ENCODE peak calls at places on chromosome 15, in eight cellular contexts. G is Peyer's patch, O is esophagus muscularis mucosa, J is heart left ventricle, X is neural progenitor cell, T is astrocyte, C is ovary, P is GM23338. Z is an unnamed sample.

GRCh38 chr15:69377137-69377536 is 37.0 kb upstream of the KIF23 start:
- DNase-seq in G (no peak), C (no peak), T (no peak), J (no peak), X (no peak), P (no peak), O (no peak), Z (no peak)

GRCh38 chr15:82810863-82811421 is 1.5 kb downstream of the WHAMM start:
- DNase-seq in X (no peak), J (no peak), P (no peak), T (peak; percentile 5), C (no peak), O (no peak), G (no peak), Z (no peak)

GRCh38 chr15:52677593-52677992 is 1.6 kb downstream of the ATOSA start:
- DNase-seq in C (no peak), T (no peak), X (no peak), G (no peak), P (no peak), J (no peak), O (no peak), Z (no peak)

GRCh38 chr15:86906406-86906805 is 826.7 kb downstream of the AGBL1 start:
- DNase-seq in G (no peak), O (no peak), C (no peak), J (no peak), X (no peak), P (no peak), T (peak; percentile 75), Z (no peak)

GRCh38 chr15:25170781-25171110 is 216.0 kb downstream of the SNRPN start:
- DNase-seq in G (no peak), J (peak; percentile 14), O (peak; percentile 62), X (no peak), T (no peak), C (no peak), P (no peak), Z (no peak)

GRCh38 chr15:40878785-40879184 is 4.8 kb upstream of the RHOV start:
- DNase-seq in J (no peak), P (no peak), C (no peak), O (no peak), T (peak; percentile 44), X (no peak), G (no peak), Z (no peak)

GRCh38 chr15:85280203-85280602 is 100.2 kb upstream of the AKAP13 start:
- DNase-seq in J (no peak), X (no peak), T (no peak), O (no peak), G (no peak), P (no peak), C (no peak), Z (no peak)

GRCh38 chr15:63056843-63057242 is 14.3 kb downstream of the TPM1 start:
- DNase-seq in O (no peak), C (peak; percentile 89), J (peak; percentile 55), T (no peak), X (no peak), G (peak; percentile 58), P (no peak), Z (no peak)

GRCh38 chr15:38320181-38320580 is 67.5 kb downstream of the SPRED1 start:
- DNase-seq in G (no peak), P (no peak), O (no peak), C (no peak), X (no peak), J (no peak), T (no peak), Z (no peak)

GRCh38 chr15:66043264-66043663 is 174.0 kb downstream of the RAB11A start:
- DNase-seq in X (no peak), J (no peak), G (no peak), T (no peak), O (no peak), C (no peak), P (no peak), Z (no peak)

GRCh38 chr15:78859971-78860733 is 12.5 kb upstream of the MORF4L1 start:
- DNase-seq in O (no peak), T (peak; percentile 73), X (peak; percentile 88), C (peak; percentile 80), G (peak; percentile 83), J (peak; percentile 63), P (peak; percentile 96), Z (peak; percentile 81)

GRCh38 chr15:41777421-41777973 is 3.2 kb downstream of the MAPKBP1 start:
- DNase-seq in C (no peak), T (peak; percentile 39), X (no peak), J (no peak), G (no peak), P (no peak), O (peak; percentile 34), Z (no peak)

GRCh38 chr15:36632196-36632595 is 52.8 kb downstream of the CDIN1 start:
- DNase-seq in J (no peak), G (no peak), C (no peak), O (no peak), P (no peak), X (no peak), T (peak; percentile 68), Z (no peak)

GRCh38 chr15:101652783-101653430 is 726 bp upstream of the TM2D3 start:
- DNase-seq in J (no peak), G (no peak), X (no peak), T (no peak), P (peak; percentile 54), C (no peak), O (no peak), Z (no peak)

GRCh38 chr15:58043192-58043903 is 22.2 kb downstream of the ALDH1A2 start:
- DNase-seq in X (peak; percentile 52), T (no peak), C (no peak), G (peak; percentile 81), P (peak; percentile 51), O (no peak), J (peak; percentile 28), Z (no peak)

GRCh38 chr15:33623010-33623409 is 312.2 kb downstream of the RYR3 start:
- DNase-seq in X (peak; percentile 19), P (peak; percentile 41), O (no peak), J (no peak), G (no peak), T (no peak), C (no peak), Z (no peak)

GRCh38 chr15:31025996-31026395 is 34.6 kb upstream of the MTMR10 start:
- DNase-seq in J (no peak), X (no peak), O (no peak), P (peak; percentile 9), T (no peak), C (no peak), G (no peak), Z (no peak)

GRCh38 chr15:40010681-40011080 is 28.3 kb downstream of the SRP14 start:
- DNase-seq in X (peak; percentile 20), O (no peak), C (no peak), G (no peak), P (no peak), T (peak; percentile 86), J (no peak), Z (no peak)

GRCh38 chr15:39396979-39397615 is 183.8 kb upstream of the THBS1 start:
- DNase-seq in P (no peak), G (peak; percentile 49), X (no peak), C (no peak), T (no peak), J (no peak), O (no peak), Z (no peak)

DNA sequence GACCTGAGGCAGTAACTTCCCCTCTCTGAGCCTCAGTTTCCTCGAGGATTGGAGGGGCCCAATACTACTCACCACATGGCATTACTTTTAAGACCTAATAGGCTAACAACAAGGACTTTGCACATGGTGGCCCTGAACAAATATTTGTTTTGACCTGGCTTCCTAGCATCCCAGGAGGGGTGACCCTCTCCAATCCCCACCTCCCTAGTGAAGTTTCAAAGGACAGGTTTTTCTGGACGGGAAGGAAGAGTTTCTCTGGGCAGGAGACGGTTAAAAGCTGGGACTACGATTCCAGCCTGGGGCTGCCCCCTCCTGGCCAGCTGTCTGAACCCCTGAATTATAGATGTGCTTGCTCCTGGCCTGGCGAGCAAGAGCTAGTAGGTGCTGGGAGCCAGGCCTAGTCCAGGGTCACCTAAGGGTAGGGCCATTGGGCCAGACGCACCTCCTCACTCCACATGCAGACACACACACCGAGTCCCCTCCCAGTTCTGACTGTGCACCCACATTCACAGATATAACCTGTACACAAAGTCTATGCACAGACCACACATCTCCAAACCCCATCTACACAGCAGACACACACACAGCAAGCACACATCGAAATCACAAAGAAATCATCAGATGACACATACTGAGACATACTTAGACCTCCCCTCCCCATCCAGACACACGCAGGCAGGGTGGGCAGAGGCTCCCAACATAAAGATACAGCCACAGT is 2.7 kb upstream of the ISL2 start:
- DNase-seq in G (no peak), T (no peak), O (no peak), J (no peak), P (peak; percentile 75), C (no peak), X (peak; percentile 60), Z (no peak)
- H3K27me3 ChIP-seq in G (peaks cover 40% of the 10 kb centered on the region), T (peaks cover 68% of the 10 kb centered on the region), O (peaks cover 4% of the 10 kb centered on the region), J (peaks cover 52% of the 10 kb centered on the region), P (peaks cover 52% of the 10 kb centered on the region), C (peaks cover 11% of the 10 kb centered on the region), X (peaks cover 60% of the 10 kb centered on the region), Z (peaks cover 70% of the 10 kb centered on the region)

GRCh38 chr15:59229453-59229852 is 22.8 kb downstream of the LDHAL6B start:
- DNase-seq in J (no peak), P (no peak), C (no peak), O (no peak), G (no peak), X (no peak), T (no peak), Z (no peak)

GRCh38 chr15:59237119-59237853 is 30.6 kb downstream of the LDHAL6B start:
- DNase-seq in P (no peak), J (no peak), X (no peak), T (no peak), O (peak; percentile 3), C (no peak), G (no peak), Z (no peak)

GRCh38 chr15:59236394-59236793 is 29.8 kb downstream of the LDHAL6B start:
- DNase-seq in P (no peak), J (no peak), C (no peak), G (peak; percentile 74), T (no peak), O (peak; percentile 57), X (no peak), Z (no peak)

GRCh38 chr15:59237854-59238252 is 31.2 kb downstream of the LDHAL6B start:
- DNase-seq in X (no peak), O (no peak), P (peak; percentile 28), C (no peak), T (no peak), J (no peak), G (no peak), Z (no peak)

GRCh38 chr15:59232476-59232875 is 25.8 kb downstream of the LDHAL6B start:
- DNase-seq in C (no peak), O (peak; percentile 42), J (no peak), G (no peak), X (no peak), P (no peak), T (peak; percentile 95), Z (no peak)
- H3K4me3 ChIP-seq in C (no peak overlapping the region), O (no peak overlapping the region), J (no peak overlapping the region), G (no peak overlapping the region), X (no peak overlapping the region), P (no peak overlapping the region), T (no peak overlapping the region), Z (no peak overlapping the region)

GRCh38 chr15:44029003-44029402 is 166.1 kb downstream of the FRMD5 start:
- DNase-seq in C (no peak), O (no peak), J (no peak), G (no peak), X (no peak), T (no peak), P (no peak), Z (no peak)
- H3K4me1 ChIP-seq in C (no peaks in the 10 kb centered on the region), O (no peaks in the 10 kb centered on the region), J (peaks cover 9% of the 10 kb centered on the region), G (no peaks in the 10 kb centered on the region), X (no peaks in the 10 kb centered on the region), T (peaks cover 26% of the 10 kb centered on the region), P (peaks cover 22% of the 10 kb centered on the region), Z (no peaks in the 10 kb centered on the region)

GRCh38 chr15:67818464-67818863 is 6.8 kb upstream of the SKOR1 start:
- DNase-seq in J (no peak), T (no peak), X (no peak), O (no peak), C (peak; percentile 3), P (no peak), G (no peak), Z (no peak)
- H3K27me3 ChIP-seq in J (peaks cover 51% of the 10 kb centered on the region), T (peaks cover 63% of the 10 kb centered on the region), X (peaks cover 72% of the 10 kb centered on the region), O (peaks cover 52% of the 10 kb centered on the region), C (peaks cover 18% of the 10 kb centered on the region), P (peaks cover 74% of the 10 kb centered on the region), G (peaks cover 43% of the 10 kb centered on the region), Z (peaks cover 66% of the 10 kb centered on the region)

Z was measured in NT2/D1.